ENCODE peak calls at places on chromosome 12, in seven cellular contexts. C, M, N, V, I, Z and K are unnamed samples.

GRCh38 chr12:116406529-116406928 is 129.0 kb upstream of the MED13L start:
- DNase-seq in M (no peak), V (peak), I (peak), C (peak), N (peak), Z (peak), K (peak)

GRCh38 chr12:54370218-54370730 is 6.0 kb upstream of the GPR84 start:
- DNase-seq in M (no peak), V (peak), Z (peak), C (peak), I (peak), N (peak), K (peak)

GRCh38 chr12:45331552-45331951 is 115.7 kb downstream of the ANO6 start:
- DNase-seq in N (peak), I (no peak), Z (no peak), C (no peak), V (no peak), M (no peak), K (no peak)

GRCh38 chr12:57239587-57240068 is 10.1 kb downstream of the SHMT2 start:
- DNase-seq in I (no peak), N (no peak), Z (no peak), M (no peak), C (peak), V (no peak), K (peak)

GRCh38 chr12:18651525-18651924 is 86.3 kb downstream of the PLCZ1 start:
- DNase-seq in M (no peak), N (no peak), Z (no peak), C (no peak), I (no peak), V (no peak), K (no peak)

GRCh38 chr12:57840701-57841100 is 5.8 kb downstream of the CTDSP2 start:
- DNase-seq in V (no peak), I (no peak), M (no peak), C (no peak), Z (peak), N (peak), K (no peak)

GRCh38 chr12:57983150-57983857 is 41.9 kb downstream of the ATP23 start:
- DNase-seq in Z (peak), C (no peak), N (peak), I (peak), V (peak), M (peak), K (peak)

GRCh38 chr12:53798575-53798974 is 46.8 kb upstream of the CISTR start:
- DNase-seq in N (no peak), I (no peak), Z (no peak), M (no peak), C (no peak), V (no peak), K (no peak)

GRCh38 chr12:107450541-107450940 is 235.1 kb upstream of the PWP1 start:
- DNase-seq in I (no peak), C (no peak), M (no peak), V (no peak), Z (no peak), N (no peak), K (peak)

GRCh38 chr12:58414398-58414871 is 473.1 kb downstream of the ATP23 start:
- DNase-seq in I (no peak), V (no peak), N (peak), Z (peak), M (no peak), C (no peak), K (no peak)

GRCh38 chr12:126390969-126391566 is 1325.8 kb downstream of the AACS start:
- DNase-seq in Z (no peak), N (no peak), M (no peak), C (no peak), I (no peak), V (peak), K (no peak)

GRCh38 chr12:96034631-96035282 is 630 bp downstream of the LTA4H start:
- DNase-seq in I (no peak), M (peak), V (peak), Z (peak), N (peak), C (peak), K (peak)

GRCh38 chr12:57164966-57165365 is 17.5 kb upstream of the LRP1-AS start:
- DNase-seq in V (no peak), I (no peak), Z (no peak), C (no peak), N (peak), M (no peak), K (peak)

DNA sequence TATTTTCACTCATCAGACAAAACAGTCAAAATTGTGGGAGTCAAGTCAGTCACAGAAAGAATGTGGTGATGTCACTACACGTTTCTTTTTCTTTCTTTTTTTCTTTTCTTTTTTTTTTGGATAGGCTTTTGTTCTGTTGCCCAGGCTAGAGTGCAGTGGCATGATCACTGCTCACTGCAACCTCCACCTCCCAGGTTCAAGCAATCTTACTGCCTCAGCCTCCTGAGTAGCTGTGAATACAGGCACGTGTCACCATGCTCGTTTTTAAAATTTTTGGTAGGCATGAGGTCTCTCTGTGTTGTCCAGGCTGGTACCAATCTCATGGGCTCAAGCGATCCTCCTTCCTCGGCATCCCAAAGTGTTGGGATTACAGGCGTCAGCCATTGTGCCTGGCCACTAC is 2.3 kb downstream of the CLECL1 start:
- DNase-seq in C (no peak), Z (no peak), N (no peak), V (no peak), I (no peak), M (no peak), K (no peak)
- H3K27ac ChIP-seq in C (no peak), Z (no peak), N (no peak), V (no peak), I (no peak), M (no peak), K (no peak)

GRCh38 chr12:121263206-121263605 is 33.3 kb downstream of the CAMKK2 start:
- DNase-seq in Z (no peak), I (no peak), V (no peak), N (no peak), C (no peak), M (no peak), K (no peak)
- H3K4ac ChIP-seq in Z (no peak), I (no peak), V (no peak), N (no peak), C (no peak), M (no peak), K (no peak)

GRCh38 chr12:64990991-64991570 is 130.0 kb downstream of the WIF1 start:
- DNase-seq in N (no peak), I (no peak), V (no peak), C (no peak), M (peak), Z (no peak), K (peak)
- H3K27ac ChIP-seq in N (no peak), I (no peak), V (no peak), C (no peak), M (peak), Z (no peak), K (no peak)

DNA sequence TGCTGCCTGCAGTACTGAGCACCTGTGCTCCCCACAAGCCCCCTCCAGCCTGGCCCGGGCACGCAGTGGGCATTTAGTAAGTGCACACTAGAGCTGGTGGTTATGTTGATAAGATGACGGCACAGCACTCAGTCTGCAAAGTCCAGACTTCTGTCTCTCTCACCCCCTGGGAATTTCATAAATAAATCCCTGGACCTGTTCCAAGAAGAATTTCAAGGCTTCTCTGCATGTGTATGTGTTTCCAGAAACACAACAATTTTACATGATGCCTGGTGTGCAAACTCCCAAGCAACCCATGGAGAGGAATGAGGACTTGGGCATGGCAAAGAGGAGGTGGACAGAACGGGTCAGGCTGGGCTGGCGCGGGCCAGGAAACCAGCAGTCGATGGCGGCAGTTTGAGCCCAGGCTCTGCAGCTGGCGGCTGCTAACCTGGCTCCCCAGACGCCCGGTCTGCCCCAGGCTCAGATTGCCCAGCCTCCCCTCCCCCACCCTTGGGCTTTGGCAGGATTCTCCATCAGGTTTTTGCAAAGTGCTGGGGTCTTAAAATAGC is 10.4 kb upstream of the ACVR1B start:
- DNase-seq in I (no peak), N (peak), V (no peak), M (no peak), Z (peak), C (no peak), K (no peak)
- H3K4ac ChIP-seq in I (no peak), N (no peak), V (no peak), M (no peak), Z (no peak), C (no peak), K (no peak)